ENCODE peak calls at places on chromosomes 3 and 15, in six cellular contexts. One of them, this sample, is unnamed.

GRCh38 chr15:94205366-94205765 is 26.0 kb upstream of the MCTP2 start:
- DNase-seq in fibroblast of pulmonary artery: no peak
- DNase-seq in Caco-2: no peak
- DNase-seq in AG10803: peak
- DNase-seq in astrocyte of the cerebellum: no peak
- DNase-seq in stomach: no peak
- DNase-seq in this sample: peak

GRCh38 chr15:56758770-56759449 is 25.6 kb upstream of the ZNF280D start:
- DNase-seq in AG10803: peak
- DNase-seq in Caco-2: no peak
- DNase-seq in stomach: no peak
- DNase-seq in fibroblast of pulmonary artery: peak
- DNase-seq in astrocyte of the cerebellum: no peak
- DNase-seq in this sample: no peak

GRCh38 chr3:60136606-60137005 is 1086.8 kb upstream of the CFAP20DC start:
- DNase-seq in fibroblast of pulmonary artery: no peak
- DNase-seq in astrocyte of the cerebellum: no peak
- DNase-seq in stomach: no peak
- DNase-seq in AG10803: no peak
- DNase-seq in Caco-2: no peak
- DNase-seq in this sample: no peak

GRCh38 chr15:44812029-44812517 is 75.7 kb downstream of the TRIM69 start:
- DNase-seq in stomach: peak
- DNase-seq in astrocyte of the cerebellum: no peak
- DNase-seq in fibroblast of pulmonary artery: no peak
- DNase-seq in AG10803: no peak
- DNase-seq in Caco-2: peak
- DNase-seq in this sample: no peak

GRCh38 chr15:73957276-73957675 is 31.0 kb downstream of the LOXL1 start:
- DNase-seq in Caco-2: no peak
- DNase-seq in fibroblast of pulmonary artery: no peak
- DNase-seq in AG10803: no peak
- DNase-seq in astrocyte of the cerebellum: no peak
- DNase-seq in stomach: no peak
- DNase-seq in this sample: no peak

GRCh38 chr3:56758539-56758981 is 43.2 kb downstream of the ARHGEF3 start:
- DNase-seq in stomach: peak
- DNase-seq in AG10803: peak
- DNase-seq in fibroblast of pulmonary artery: peak
- DNase-seq in astrocyte of the cerebellum: peak
- DNase-seq in Caco-2: no peak
- DNase-seq in this sample: peak

GRCh38 chr3:70740872-70741271 is 428.4 kb upstream of the MDFIC2 start:
- DNase-seq in fibroblast of pulmonary artery: no peak
- DNase-seq in Caco-2: no peak
- DNase-seq in astrocyte of the cerebellum: no peak
- DNase-seq in AG10803: no peak
- DNase-seq in stomach: no peak
- DNase-seq in this sample: no peak

GRCh38 chr3:18853269-18853668 is 295.0 kb upstream of the KCNH8 start:
- DNase-seq in fibroblast of pulmonary artery: no peak
- DNase-seq in astrocyte of the cerebellum: no peak
- DNase-seq in AG10803: no peak
- DNase-seq in Caco-2: no peak
- DNase-seq in stomach: no peak
- DNase-seq in this sample: no peak

GRCh38 chr3:127036209-127037020 is 53.5 kb downstream of the PLXNA1 start:
- DNase-seq in astrocyte of the cerebellum: no peak
- DNase-seq in AG10803: no peak
- DNase-seq in stomach: peak
- DNase-seq in Caco-2: no peak
- DNase-seq in fibroblast of pulmonary artery: no peak
- DNase-seq in this sample: no peak

GRCh38 chr3:132554437-132554836 is 42.6 kb upstream of the ACKR4 start:
- DNase-seq in Caco-2: no peak
- DNase-seq in astrocyte of the cerebellum: peak
- DNase-seq in fibroblast of pulmonary artery: peak
- DNase-seq in stomach: peak
- DNase-seq in AG10803: peak
- DNase-seq in this sample: no peak

GRCh38 chr15:96274698-96275097 is 55.8 kb upstream of the NR2F2 start:
- DNase-seq in AG10803: peak
- DNase-seq in Caco-2: no peak
- DNase-seq in fibroblast of pulmonary artery: peak
- DNase-seq in astrocyte of the cerebellum: no peak
- DNase-seq in stomach: no peak
- DNase-seq in this sample: no peak

GRCh38 chr3:130896101-130896500 is 2.2 kb downstream of the ATP2C1 start:
- DNase-seq in astrocyte of the cerebellum: no peak
- DNase-seq in Caco-2: no peak
- DNase-seq in stomach: no peak
- DNase-seq in AG10803: no peak
- DNase-seq in fibroblast of pulmonary artery: no peak
- DNase-seq in this sample: no peak

GRCh38 chr15:87874896-87875661 is 381.5 kb downstream of the NTRK3 start:
- DNase-seq in astrocyte of the cerebellum: peak
- DNase-seq in fibroblast of pulmonary artery: peak
- DNase-seq in stomach: no peak
- DNase-seq in Caco-2: no peak
- DNase-seq in AG10803: peak
- DNase-seq in this sample: no peak

GRCh38 chr15:81097893-81098280 is 36.2 kb upstream of the CFAP161 start:
- DNase-seq in fibroblast of pulmonary artery: peak
- DNase-seq in stomach: no peak
- DNase-seq in AG10803: peak
- DNase-seq in astrocyte of the cerebellum: no peak
- DNase-seq in Caco-2: no peak
- DNase-seq in this sample: no peak

GRCh38 chr15:60788514-60789091 is 309.7 kb upstream of the ICE2 start:
- DNase-seq in AG10803: no peak
- DNase-seq in stomach: no peak
- DNase-seq in astrocyte of the cerebellum: no peak
- DNase-seq in Caco-2: no peak
- DNase-seq in fibroblast of pulmonary artery: no peak
- DNase-seq in this sample: no peak

GRCh38 chr3:173865900-173866498 is 468.5 kb downstream of the NLGN1 start:
- DNase-seq in astrocyte of the cerebellum: no peak
- DNase-seq in AG10803: no peak
- DNase-seq in stomach: no peak
- DNase-seq in Caco-2: no peak
- DNase-seq in fibroblast of pulmonary artery: no peak
- DNase-seq in this sample: no peak

GRCh38 chr3:181459516-181459915 is 252.2 kb upstream of the SOX2 start:
- DNase-seq in AG10803: no peak
- DNase-seq in stomach: no peak
- DNase-seq in Caco-2: no peak
- DNase-seq in astrocyte of the cerebellum: no peak
- DNase-seq in fibroblast of pulmonary artery: no peak
- DNase-seq in this sample: no peak

GRCh38 chr3:192169332-192169915 is 557.9 kb downstream of the FGF12 start:
- DNase-seq in astrocyte of the cerebellum: peak
- DNase-seq in stomach: no peak
- DNase-seq in AG10803: no peak
- DNase-seq in Caco-2: no peak
- DNase-seq in fibroblast of pulmonary artery: no peak
- DNase-seq in this sample: no peak

GRCh38 chr3:13772885-13773745 is 106.8 kb downstream of the WNT7A start:
- DNase-seq in fibroblast of pulmonary artery: no peak
- DNase-seq in Caco-2: no peak
- DNase-seq in astrocyte of the cerebellum: no peak
- DNase-seq in AG10803: no peak
- DNase-seq in stomach: peak
- DNase-seq in this sample: no peak

GRCh38 chr3:176479291-176479690 is 718.0 kb downstream of the TBL1XR1 start:
- DNase-seq in stomach: no peak
- DNase-seq in Caco-2: no peak
- DNase-seq in fibroblast of pulmonary artery: no peak
- DNase-seq in astrocyte of the cerebellum: no peak
- DNase-seq in AG10803: no peak
- DNase-seq in this sample: no peak

GRCh38 chr3:30577788-30578187 is 28.6 kb upstream of the TGFBR2 start:
- DNase-seq in AG10803: no peak
- DNase-seq in Caco-2: no peak
- DNase-seq in astrocyte of the cerebellum: no peak
- DNase-seq in stomach: no peak
- DNase-seq in fibroblast of pulmonary artery: no peak
- DNase-seq in this sample: no peak

GRCh38 chr15:31752363-31752762 is 278.0 kb upstream of the CHRNA7 start:
- DNase-seq in Caco-2: no peak
- DNase-seq in AG10803: peak
- DNase-seq in stomach: no peak
- DNase-seq in astrocyte of the cerebellum: no peak
- DNase-seq in fibroblast of pulmonary artery: peak
- DNase-seq in this sample: no peak

GRCh38 chr15:25849431-25849921 is 13.7 kb downstream of the ATP10A start:
- DNase-seq in AG10803: peak
- DNase-seq in astrocyte of the cerebellum: peak
- DNase-seq in Caco-2: no peak
- DNase-seq in fibroblast of pulmonary artery: peak
- DNase-seq in stomach: no peak
- DNase-seq in this sample: peak

GRCh38 chr3:113557374-113557773 is 25.0 kb downstream of the SIDT1 start:
- DNase-seq in Caco-2: peak
- DNase-seq in stomach: no peak
- DNase-seq in fibroblast of pulmonary artery: peak
- DNase-seq in AG10803: peak
- DNase-seq in astrocyte of the cerebellum: no peak
- DNase-seq in this sample: no peak

GRCh38 chr3:113551821-113552220 is 19.5 kb downstream of the SIDT1 start:
- DNase-seq in AG10803: no peak
- DNase-seq in fibroblast of pulmonary artery: no peak
- DNase-seq in astrocyte of the cerebellum: no peak
- DNase-seq in Caco-2: peak
- DNase-seq in stomach: no peak
- DNase-seq in this sample: no peak

GRCh38 chr3:113556556-113557335 is 24.4 kb downstream of the SIDT1 start:
- DNase-seq in fibroblast of pulmonary artery: no peak
- DNase-seq in astrocyte of the cerebellum: no peak
- DNase-seq in stomach: no peak
- DNase-seq in Caco-2: peak
- DNase-seq in AG10803: no peak
- DNase-seq in this sample: no peak

GRCh38 chr3:113555138-113555537 is 22.8 kb downstream of the SIDT1 start:
- DNase-seq in astrocyte of the cerebellum: no peak
- DNase-seq in AG10803: no peak
- DNase-seq in fibroblast of pulmonary artery: no peak
- DNase-seq in stomach: no peak
- DNase-seq in Caco-2: no peak
- DNase-seq in this sample: no peak

GRCh38 chr3:113552851-113553250 is 20.5 kb downstream of the SIDT1 start:
- DNase-seq in AG10803: no peak
- DNase-seq in astrocyte of the cerebellum: no peak
- DNase-seq in stomach: no peak
- DNase-seq in Caco-2: no peak
- DNase-seq in fibroblast of pulmonary artery: no peak
- DNase-seq in this sample: no peak
- TF ChIP-seq CTCF in AG10803: no peak
- TF ChIP-seq CTCF in astrocyte of the cerebellum: no peak
- TF ChIP-seq CTCF in stomach: no peak
- TF ChIP-seq CTCF in Caco-2: no peak
- TF ChIP-seq CTCF in fibroblast of pulmonary artery: no peak
- TF ChIP-seq CTCF in this sample: no peak

GRCh38 chr3:47161983-47162694 is 1.8 kb downstream of the SETD2 start:
- DNase-seq in Caco-2: no peak
- DNase-seq in astrocyte of the cerebellum: no peak
- DNase-seq in AG10803: peak
- DNase-seq in stomach: no peak
- DNase-seq in fibroblast of pulmonary artery: no peak
- DNase-seq in this sample: no peak

GRCh38 chr3:47158208-47158607 is 5.7 kb downstream of the SETD2 start:
- DNase-seq in stomach: no peak
- DNase-seq in fibroblast of pulmonary artery: no peak
- DNase-seq in astrocyte of the cerebellum: no peak
- DNase-seq in AG10803: no peak
- DNase-seq in Caco-2: no peak
- DNase-seq in this sample: no peak

GRCh38 chr3:47159153-47159552 is 4.8 kb downstream of the SETD2 start:
- DNase-seq in stomach: no peak
- DNase-seq in fibroblast of pulmonary artery: no peak
- DNase-seq in astrocyte of the cerebellum: no peak
- DNase-seq in Caco-2: no peak
- DNase-seq in AG10803: no peak
- DNase-seq in this sample: no peak

GRCh38 chr3:47162695-47163022 is 1.3 kb downstream of the SETD2 start:
- DNase-seq in Caco-2: no peak
- DNase-seq in AG10803: peak
- DNase-seq in astrocyte of the cerebellum: no peak
- DNase-seq in stomach: no peak
- DNase-seq in fibroblast of pulmonary artery: peak
- DNase-seq in this sample: no peak

DNA sequence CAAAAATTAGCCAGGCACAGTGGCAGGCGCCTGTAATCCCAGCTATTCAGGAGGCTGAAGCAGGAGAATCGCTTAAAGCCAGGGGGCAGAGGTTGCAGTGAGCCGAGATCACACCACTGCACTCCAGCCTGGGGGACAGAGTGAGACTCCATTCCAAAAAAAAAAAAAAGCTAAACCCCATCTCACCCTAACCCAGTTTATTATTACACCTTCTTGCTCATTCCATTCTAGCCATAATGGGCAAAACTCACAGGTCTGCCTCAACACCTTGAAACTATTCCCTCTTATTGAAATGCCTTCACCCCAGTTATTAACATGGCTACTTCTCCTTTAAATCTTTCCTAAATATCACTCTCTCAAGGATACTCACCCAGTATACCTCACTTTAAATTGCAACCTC is 4.1 kb downstream of the SETD2 start:
- DNase-seq in stomach: no peak
- DNase-seq in astrocyte of the cerebellum: no peak
- DNase-seq in Caco-2: no peak
- DNase-seq in fibroblast of pulmonary artery: no peak
- DNase-seq in AG10803: no peak
- DNase-seq in this sample: no peak
- H3K4me3 ChIP-seq in stomach: no peak
- H3K4me3 ChIP-seq in astrocyte of the cerebellum: no peak
- H3K4me3 ChIP-seq in Caco-2: no peak
- H3K4me3 ChIP-seq in fibroblast of pulmonary artery: no peak
- H3K4me3 ChIP-seq in AG10803: no peak
- H3K4me3 ChIP-seq in this sample: no peak

GRCh38 chr15:42800731-42801474 is 64.0 kb upstream of the CDAN1 start:
- DNase-seq in Caco-2: peak
- DNase-seq in fibroblast of pulmonary artery: no peak
- DNase-seq in astrocyte of the cerebellum: no peak
- DNase-seq in stomach: no peak
- DNase-seq in AG10803: no peak
- DNase-seq in this sample: no peak
- TF ChIP-seq CTCF in Caco-2: peak
- TF ChIP-seq CTCF in fibroblast of pulmonary artery: peak
- TF ChIP-seq CTCF in astrocyte of the cerebellum: no peak
- TF ChIP-seq CTCF in stomach: no peak
- TF ChIP-seq CTCF in AG10803: no peak
- TF ChIP-seq CTCF in this sample: no peak

GRCh38 chr3:50807266-50807665 is 132.5 kb downstream of the DOCK3 start:
- DNase-seq in stomach: peak
- DNase-seq in fibroblast of pulmonary artery: no peak
- DNase-seq in AG10803: no peak
- DNase-seq in astrocyte of the cerebellum: no peak
- DNase-seq in Caco-2: no peak
- DNase-seq in this sample: no peak
- H3K4me3 ChIP-seq in stomach: no peak
- H3K4me3 ChIP-seq in fibroblast of pulmonary artery: no peak
- H3K4me3 ChIP-seq in AG10803: no peak
- H3K4me3 ChIP-seq in astrocyte of the cerebellum: no peak
- H3K4me3 ChIP-seq in Caco-2: no peak
- H3K4me3 ChIP-seq in this sample: no peak

This sample was measured in AG04449.